ENCODE peak calls at places on chromosomes 16 and 17, in four cellular contexts. B, M, R and Q are unnamed samples.

GRCh38 chr16:28553776-28554633 is at the start of gene SGF29:
- DNase-seq in B (peak; percentile 73), M (peak; percentile 96), R (peak; percentile 86), Q (peak; percentile 74)

GRCh38 chr16:10647721-10648296 is 46.9 kb downstream of the TEKT5 start:
- DNase-seq in B (no peak), M (no peak), R (no peak), Q (no peak)

GRCh38 chr16:87684711-87685404 is 80.9 kb downstream of the KLHDC4 start:
- DNase-seq in B (no peak), M (no peak), R (no peak), Q (no peak)

GRCh38 chr16:89602273-89602951 is 11.0 kb upstream of the DPEP1 start:
- DNase-seq in B (peak; percentile 27), M (no peak), R (no peak), Q (peak; percentile 46)

GRCh38 chr16:73569266-73569665 is 521.3 kb upstream of the ZFHX3 start:
- DNase-seq in B (no peak), M (no peak), R (no peak), Q (no peak)

GRCh38 chr16:81861503-81861902 is 82.4 kb downstream of the PLCG2 start:
- DNase-seq in B (no peak), M (no peak), R (no peak), Q (no peak)

GRCh38 chr16:88385831-88386815 is 3.4 kb downstream of the ZNF469 start:
- DNase-seq in B (no peak), M (no peak), R (no peak), Q (no peak)

GRCh38 chr16:30024451-30024850 is 1.5 kb downstream of the C16orf92 start:
- DNase-seq in B (no peak), M (no peak), R (no peak), Q (no peak)

GRCh38 chr16:61654962-61655361 is 381.3 kb downstream of the CDH8 start:
- DNase-seq in B (no peak), M (no peak), R (no peak), Q (no peak)

GRCh38 chr17:16934836-16935235 is 37.1 kb downstream of the TNFRSF13B start:
- DNase-seq in B (no peak), M (peak; percentile 46), R (no peak), Q (no peak)

DNA sequence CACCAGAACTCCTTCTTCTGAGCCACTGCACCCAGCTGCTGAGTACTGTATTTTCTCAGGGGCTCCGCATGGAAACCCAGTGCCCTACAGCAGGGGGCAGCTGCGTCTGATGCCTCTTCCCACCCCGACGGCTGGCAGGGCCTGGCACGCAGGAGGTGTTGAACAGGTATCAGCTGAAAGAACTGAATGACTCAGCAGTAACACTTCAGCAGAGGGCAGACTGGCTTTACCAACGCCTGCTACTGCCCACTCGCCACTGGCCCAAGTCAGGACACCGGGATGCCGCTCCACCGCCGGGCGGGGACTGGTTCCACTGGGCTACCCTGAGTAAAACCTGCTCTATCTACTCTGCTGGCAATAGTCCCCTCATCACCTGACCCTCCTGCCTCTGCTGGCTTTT is 100.3 kb upstream of the FA2H start:
- DNase-seq in B (no peak), M (no peak), R (no peak), Q (no peak)
- TF ChIP-seq CTCF in B (no peak), M (no peak), R (no peak), Q (no peak)

GRCh38 chr17:10631048-10631700 is 25.9 kb downstream of the MYH3 start:
- DNase-seq in B (no peak), M (no peak), R (no peak), Q (no peak)
- TF ChIP-seq CTCF in B (peak; percentile 67), M (peak; percentile 58), R (peak; percentile 63), Q (no peak)

DNA sequence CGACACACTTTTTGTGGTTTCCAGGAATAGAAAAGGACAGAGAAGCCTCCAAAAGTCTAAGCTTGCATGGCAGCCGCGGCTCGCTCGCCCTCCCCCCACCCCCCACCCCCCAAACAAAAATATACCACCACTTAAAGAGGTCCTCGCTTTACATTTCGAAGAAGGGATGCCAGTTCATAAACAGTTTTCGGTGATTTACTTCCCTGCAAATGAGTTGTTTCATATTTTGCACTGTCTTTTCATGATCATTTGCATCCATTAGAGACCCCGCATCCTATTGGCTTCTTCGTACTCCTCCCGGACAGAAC is 234 bp downstream of the HOXB8 start:
- DNase-seq in B (no peak), M (no peak), R (no peak), Q (no peak)
- TF ChIP-seq CTCF in B (no peak), M (no peak), R (no peak), Q (no peak)

GRCh38 chr17:82092995-82093751 is 4.9 kb downstream of the FASN start:
- DNase-seq in B (no peak), M (no peak), R (no peak), Q (no peak)
- TF ChIP-seq CTCF in B (no peak), M (no peak), R (no peak), Q (no peak)

DNA sequence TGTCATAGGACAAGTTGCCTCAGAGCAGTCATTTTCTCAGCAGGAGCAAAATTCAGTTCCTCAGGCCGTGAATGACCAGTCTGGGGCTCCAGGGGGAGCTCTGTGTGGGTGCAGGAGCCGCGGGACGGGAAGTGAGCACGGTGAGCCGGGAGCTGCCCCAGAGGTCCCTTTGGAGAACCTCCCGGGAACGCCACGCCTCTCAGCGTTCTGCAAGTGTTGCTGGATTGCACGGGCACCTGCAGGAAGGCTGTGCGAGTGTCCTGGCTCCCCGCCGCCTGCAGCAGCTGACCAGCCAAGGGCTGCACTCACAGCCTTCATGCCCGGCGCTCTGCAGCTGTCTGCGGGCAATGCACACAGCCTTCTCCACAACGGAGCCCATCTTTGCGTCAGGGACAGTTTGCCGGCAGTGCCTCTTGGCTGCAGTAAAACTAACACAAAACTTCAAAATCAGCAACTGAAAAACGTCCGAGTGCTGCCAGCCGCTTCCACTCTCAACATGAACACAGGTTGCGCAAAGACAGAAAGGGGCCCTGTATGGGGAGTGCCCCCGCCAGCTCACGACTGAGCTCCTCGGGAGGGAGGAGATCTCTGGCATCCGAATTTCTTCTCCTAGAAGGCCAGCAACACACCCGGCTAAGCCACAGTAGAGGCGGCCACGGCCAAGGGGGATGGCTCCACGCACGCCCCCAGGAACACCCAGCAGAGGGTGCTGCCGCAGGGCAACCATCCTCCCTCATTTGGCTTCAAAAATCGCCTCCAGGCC is 16.0 kb downstream of the NDUFAF8 start:
- DNase-seq in B (no peak), M (peak; percentile 89), R (no peak), Q (no peak)
- TF ChIP-seq CTCF in B (peak; percentile 42), M (peak; percentile 58), R (no peak), Q (no peak)

DNA sequence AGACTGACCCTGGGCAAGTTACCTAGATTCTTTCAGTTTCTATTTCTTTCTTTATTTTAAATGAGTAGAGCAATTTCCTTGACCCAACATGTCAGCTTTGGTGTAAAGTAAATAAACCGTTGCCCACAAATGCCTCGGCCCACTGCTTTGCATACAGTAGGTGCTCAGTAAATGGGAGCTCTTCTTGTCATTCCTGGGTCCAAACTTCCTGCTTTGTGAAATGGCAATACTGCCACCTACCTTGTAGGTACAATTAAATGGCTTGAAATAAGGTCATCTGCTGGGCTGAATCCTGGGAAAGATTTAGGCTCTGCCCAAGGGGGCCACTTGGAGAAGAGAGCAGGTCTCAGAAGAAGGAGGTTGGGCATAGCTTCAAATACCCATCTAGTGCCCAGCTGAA is 253.0 kb downstream of the HS3ST3B1 start:
- DNase-seq in B (no peak), M (no peak), R (no peak), Q (no peak)
- TF ChIP-seq CTCF in B (no peak), M (no peak), R (no peak), Q (no peak)

GRCh38 chr17:60164697-60165096 is 14.9 kb downstream of the CA4 start:
- DNase-seq in B (no peak), M (no peak), R (no peak), Q (no peak)

GRCh38 chr17:60161598-60162330 is 12.0 kb downstream of the CA4 start:
- DNase-seq in B (no peak), M (no peak), R (no peak), Q (no peak)

GRCh38 chr17:60165223-60165622 is 15.4 kb downstream of the CA4 start:
- DNase-seq in B (no peak), M (no peak), R (no peak), Q (no peak)

GRCh38 chr17:60164164-60164563 is 14.4 kb downstream of the CA4 start:
- DNase-seq in B (no peak), M (no peak), R (no peak), Q (no peak)

GRCh38 chr17:60163108-60163784 is 13.5 kb downstream of the CA4 start:
- DNase-seq in B (no peak), M (no peak), R (no peak), Q (no peak)
- TF ChIP-seq CTCF in B (no peak), M (no peak), R (no peak), Q (no peak)